ENCODE peak calls at places on chromosomes 2 and 18, in six cellular contexts. W, V, B, A, C and F are unnamed samples.

GRCh38 chr2:199230091-199230490 is 227.6 kb downstream of the SATB2 start:
- DNase-seq in W (no peak), V (no peak), B (no peak), A (no peak), C (no peak), F (no peak)

GRCh38 chr2:230941202-230942180 is 16.4 kb upstream of the GPR55 start:
- DNase-seq in W (peak), V (no peak), B (no peak), A (no peak), C (peak), F (no peak)

GRCh38 chr2:225740086-225740485 is 340.6 kb downstream of the NYAP2 start:
- DNase-seq in W (no peak), V (no peak), B (no peak), A (no peak), C (no peak), F (no peak)

GRCh38 chr2:100182494-100183355 is 40.3 kb upstream of the AFF3 start:
- DNase-seq in W (peak), V (no peak), B (no peak), A (no peak), C (no peak), F (no peak)

GRCh38 chr2:98175811-98176210 is 88.8 kb downstream of the VWA3B start:
- DNase-seq in W (no peak), V (no peak), B (peak), A (no peak), C (no peak), F (no peak)

GRCh38 chr2:134127496-134127895 is 126.4 kb upstream of the MGAT5 start:
- DNase-seq in W (no peak), V (no peak), B (no peak), A (no peak), C (no peak), F (no peak)

GRCh38 chr2:68771211-68771721 is 36.7 kb downstream of the ARHGAP25 start:
- DNase-seq in W (no peak), V (no peak), B (no peak), A (no peak), C (no peak), F (no peak)

GRCh38 chr2:795245-796041 is 118.2 kb upstream of the TMEM18 start:
- DNase-seq in W (no peak), V (no peak), B (no peak), A (no peak), C (no peak), F (no peak)

GRCh38 chr2:128315122-128315828 is 3.4 kb downstream of the HS6ST1 start:
- DNase-seq in W (peak), V (no peak), B (peak), A (no peak), C (peak), F (peak)

GRCh38 chr2:34652636-34653035 is 1053.5 kb upstream of the FAM98A start:
- DNase-seq in W (no peak), V (no peak), B (no peak), A (no peak), C (no peak), F (no peak)

GRCh38 chr2:7694066-7695000 is 777.1 kb downstream of the RNF144A start:
- DNase-seq in W (no peak), V (no peak), B (no peak), A (no peak), C (no peak), F (no peak)

GRCh38 chr2:85302106-85302505 is 25.7 kb downstream of the TGOLN2 start:
- DNase-seq in W (no peak), V (no peak), B (no peak), A (no peak), C (no peak), F (no peak)

GRCh38 chr2:47002480-47003381 is 87.1 kb upstream of the MCFD2 start:
- DNase-seq in W (no peak), V (no peak), B (no peak), A (no peak), C (no peak), F (no peak)

GRCh38 chr2:60634443-60634842 is 81.0 kb upstream of the BCL11A start:
- DNase-seq in W (no peak), V (no peak), B (no peak), A (no peak), C (no peak), F (no peak)

GRCh38 chr2:151051584-151052220 is 210.0 kb downstream of the RBM43 start:
- DNase-seq in W (no peak), V (no peak), B (peak), A (no peak), C (no peak), F (no peak)

GRCh38 chr18:49096021-49096420 is 145.3 kb upstream of the SMAD7 start:
- DNase-seq in W (no peak), V (no peak), B (no peak), A (no peak), C (no peak), F (no peak)

GRCh38 chr2:196712867-196713266 is 73.4 kb downstream of the CCDC150 start:
- DNase-seq in W (no peak), V (no peak), B (no peak), A (no peak), C (no peak), F (no peak)

GRCh38 chr2:158134655-158135054 is 33.0 kb downstream of the UPP2 start:
- DNase-seq in W (no peak), V (no peak), B (no peak), A (no peak), C (peak), F (no peak)

GRCh38 chr18:43661570-43661969 is 384.3 kb upstream of the SYT4 start:
- DNase-seq in W (no peak), V (no peak), B (no peak), A (peak), C (no peak), F (no peak)

GRCh38 chr2:31475692-31476091 is 61.1 kb upstream of the XDH start:
- DNase-seq in W (no peak), V (no peak), B (no peak), A (no peak), C (no peak), F (no peak)

GRCh38 chr2:226185613-226186211 is 613.9 kb downstream of the IRS1 start:
- DNase-seq in W (no peak), V (no peak), B (peak), A (no peak), C (no peak), F (no peak)

GRCh38 chr2:166384774-166385173 is 9.0 kb upstream of the SCN9A start:
- DNase-seq in W (no peak), V (no peak), B (no peak), A (no peak), C (no peak), F (no peak)

GRCh38 chr2:28956415-28956826 is 24.7 kb upstream of the TOGARAM2 start:
- DNase-seq in W (no peak), V (no peak), B (no peak), A (no peak), C (no peak), F (no peak)

GRCh38 chr2:152234277-152234676 is 58.7 kb upstream of the STAM2 start:
- DNase-seq in W (no peak), V (no peak), B (no peak), A (no peak), C (no peak), F (no peak)

GRCh38 chr2:55014962-55015939 is 35.0 kb downstream of the RTN4 start:
- DNase-seq in W (no peak), V (peak), B (peak), A (no peak), C (peak), F (no peak)

GRCh38 chr18:44682871-44683221 is 2.2 kb downstream of the SETBP1 start:
- DNase-seq in W (no peak), V (peak), B (no peak), A (no peak), C (peak), F (no peak)

GRCh38 chr18:31454066-31454708 is 6.6 kb downstream of the DSG3 start:
- DNase-seq in W (no peak), V (no peak), B (peak), A (no peak), C (no peak), F (no peak)

GRCh38 chr2:135052997-135053474 is 944 bp downstream of the RAB3GAP1 start:
- DNase-seq in W (no peak), V (no peak), B (no peak), A (no peak), C (no peak), F (no peak)

GRCh38 chr2:65638438-65638837 is 206.0 kb upstream of the SPRED2 start:
- DNase-seq in W (no peak), V (no peak), B (no peak), A (no peak), C (no peak), F (no peak)

GRCh38 chr2:95301186-95301585 is 4.0 kb downstream of the KCNIP3 start:
- DNase-seq in W (no peak), V (no peak), B (no peak), A (no peak), C (no peak), F (no peak)

GRCh38 chr2:202035089-202035940 is 1.7 kb downstream of the FZD7 start:
- DNase-seq in W (peak), V (peak), B (peak), A (no peak), C (peak), F (no peak)

GRCh38 chr18:26655614-26656400 is 107.5 kb upstream of the KCTD1 start:
- DNase-seq in W (peak), V (peak), B (peak), A (no peak), C (peak), F (no peak)

GRCh38 chr2:107735206-107735605 is 91.5 kb upstream of the RGPD4 start:
- DNase-seq in W (no peak), V (no peak), B (no peak), A (no peak), C (no peak), F (no peak)

GRCh38 chr2:1588994-1589611 is 155.2 kb downstream of the PXDN start:
- DNase-seq in W (no peak), V (no peak), B (no peak), A (no peak), C (no peak), F (no peak)

GRCh38 chr2:178479275-178479616 is 846 bp upstream of the FKBP7 start:
- DNase-seq in W (no peak), V (no peak), B (no peak), A (no peak), C (no peak), F (no peak)

GRCh38 chr2:185628985-185629384 is 109.6 kb upstream of the FSIP2 start:
- DNase-seq in W (no peak), V (no peak), B (no peak), A (no peak), C (no peak), F (no peak)

GRCh38 chr2:144367030-144367429 is 152.9 kb downstream of the ZEB2 start:
- DNase-seq in W (no peak), V (no peak), B (no peak), A (no peak), C (no peak), F (no peak)

GRCh38 chr2:16429431-16429830 is 236.2 kb downstream of the CYRIA start:
- DNase-seq in W (no peak), V (no peak), B (no peak), A (no peak), C (no peak), F (no peak)

GRCh38 chr2:102166189-102166845 is 20.5 kb upstream of the IL1RL2 start:
- DNase-seq in W (no peak), V (peak), B (peak), A (no peak), C (no peak), F (no peak)

DNA sequence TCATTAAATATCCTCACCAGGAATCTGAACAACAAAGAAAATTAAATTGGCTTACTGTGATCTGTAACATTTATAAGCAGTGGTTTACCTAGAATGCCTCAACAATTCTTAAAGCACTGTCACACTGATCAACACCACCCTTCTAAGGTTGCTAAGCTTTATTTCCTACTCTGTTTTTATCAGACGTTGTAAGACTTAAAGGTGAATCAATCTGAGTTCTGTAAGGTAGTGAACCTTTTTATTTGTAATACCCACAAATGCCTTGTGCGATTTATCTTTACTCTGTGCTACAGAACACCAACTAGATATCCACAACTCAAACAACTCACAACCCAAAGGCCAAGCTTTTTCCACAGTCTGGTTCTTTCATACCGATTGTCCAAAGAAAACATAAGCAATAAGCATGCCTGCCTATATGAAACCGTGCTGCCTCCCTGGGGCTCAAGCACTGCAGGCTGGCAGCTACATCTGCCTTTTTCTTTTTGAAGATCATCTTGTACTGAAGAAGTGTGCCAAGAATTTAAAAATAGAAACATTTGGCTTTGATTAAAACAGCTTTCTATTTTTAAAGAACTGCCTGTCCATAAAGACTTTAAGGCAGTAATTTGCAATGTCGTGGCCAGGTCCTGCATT is 490.7 kb downstream of the NUP35 start:
- DNase-seq in W (no peak), V (peak), B (no peak), A (no peak), C (no peak), F (no peak)
- TF ChIP-seq POLR2AphosphoS5 in W (no peak), V (no peak), B (peak), A (no peak), C (no peak), F (no peak)

GRCh38 chr2:175175320-175175719 is 6.2 kb downstream of the ATP5MC3 start:
- DNase-seq in W (no peak), V (no peak), B (no peak), A (no peak), C (no peak), F (no peak)
- TF ChIP-seq POLR2A in W (no peak), V (no peak), B (no peak), A (no peak), C (no peak), F (no peak)

GRCh38 chr2:238277695-238278094 is 10.7 kb downstream of the PER2 start:
- DNase-seq in W (no peak), V (peak), B (no peak), A (no peak), C (no peak), F (no peak)
- TF ChIP-seq CTCF in W (no peak), V (no peak), B (no peak), A (no peak), C (no peak), F (no peak)

GRCh38 chr2:241088791-241089732 is 13.0 kb downstream of the MTERF4 start:
- DNase-seq in W (no peak), V (no peak), B (no peak), A (no peak), C (no peak), F (no peak)

GRCh38 chr2:241091201-241091600 is 10.9 kb downstream of the MTERF4 start:
- DNase-seq in W (no peak), V (no peak), B (no peak), A (no peak), C (no peak), F (no peak)

GRCh38 chr2:241094172-241094571 is 7.9 kb downstream of the MTERF4 start:
- DNase-seq in W (no peak), V (no peak), B (no peak), A (no peak), C (no peak), F (no peak)

GRCh38 chr2:241092677-241093076 is 9.4 kb downstream of the MTERF4 start:
- DNase-seq in W (no peak), V (no peak), B (no peak), A (no peak), C (no peak), F (no peak)

GRCh38 chr2:241091734-241092445 is 10.2 kb downstream of the MTERF4 start:
- DNase-seq in W (no peak), V (no peak), B (no peak), A (no peak), C (no peak), F (no peak)
- TF ChIP-seq POLR2AphosphoS5 in W (no peak), V (no peak), B (no peak), A (no peak), C (no peak), F (no peak)